ENCODE peak calls at places on chromosomes 3 and 15, in six cellular contexts. G is astrocyte; K is CD8-positive, alpha-beta T cell; F is HFFc6; W is spleen; Y is heart left ventricle. I is an unnamed sample.

GRCh38 chr3:105823149-105823866 is 45.5 kb downstream of the CBLB start:
- DNase-seq in G (peak; percentile 99), K (no peak), F (peak; percentile 92), W (no peak), Y (no peak), I (peak; percentile 88)

GRCh38 chr3:151908399-151908798 is 35.0 kb downstream of the SUCNR1 start:
- DNase-seq in G (no peak), K (no peak), F (no peak), W (no peak), Y (no peak), I (no peak)

GRCh38 chr15:37873336-37873735 is 61.1 kb upstream of the TMCO5A start:
- DNase-seq in G (no peak), K (no peak), F (no peak), W (no peak), Y (no peak), I (peak; percentile 39)

GRCh38 chr15:58306591-58307312 is 125.0 kb upstream of the LIPC start:
- DNase-seq in G (peak; percentile 25), K (no peak), F (no peak), W (no peak), Y (no peak), I (peak; percentile 31)

GRCh38 chr3:135766113-135766512 is 199.4 kb upstream of the PPP2R3A start:
- DNase-seq in G (no peak), K (no peak), F (no peak), W (no peak), Y (no peak), I (no peak)

GRCh38 chr15:62684143-62684808 is 358.3 kb upstream of the TPM1 start:
- DNase-seq in G (no peak), K (no peak), F (no peak), W (no peak), Y (no peak), I (no peak)

GRCh38 chr15:28967071-28967470 is 81.3 kb downstream of the APBA2 start:
- DNase-seq in G (peak; percentile 39), K (no peak), F (no peak), W (no peak), Y (no peak), I (no peak)

GRCh38 chr3:41652931-41653330 is 309.0 kb downstream of the ULK4 start:
- DNase-seq in G (peak; percentile 21), K (no peak), F (peak; percentile 38), W (no peak), Y (no peak), I (no peak)

GRCh38 chr3:8595252-8595934 is 49.2 kb downstream of the SSUH2 start:
- DNase-seq in G (no peak), K (no peak), F (no peak), W (no peak), Y (no peak), I (no peak)

GRCh38 chr3:119073258-119074001 is 38.8 kb upstream of the IGSF11 start:
- DNase-seq in G (no peak), K (no peak), F (no peak), W (peak; percentile 54), Y (peak; percentile 55), I (no peak)

GRCh38 chr3:165075695-165076094 is 2.6 kb downstream of the SI start:
- DNase-seq in G (no peak), K (no peak), F (no peak), W (no peak), Y (no peak), I (no peak)

GRCh38 chr15:52419494-52419893 is 109.2 kb downstream of the MYO5A start:
- DNase-seq in G (no peak), K (no peak), F (no peak), W (no peak), Y (no peak), I (no peak)

GRCh38 chr15:67340630-67341029 is 86.0 kb downstream of the IQCH start:
- DNase-seq in G (no peak), K (no peak), F (no peak), W (no peak), Y (no peak), I (no peak)

GRCh38 chr3:110608566-110608965 is 463.1 kb upstream of the NECTIN3 start:
- DNase-seq in G (peak; percentile 56), K (no peak), F (peak; percentile 12), W (no peak), Y (no peak), I (peak; percentile 57)

GRCh38 chr3:137110392-137110996 is 152.7 kb downstream of the IL20RB start:
- DNase-seq in G (peak; percentile 5), K (no peak), F (peak; percentile 29), W (no peak), Y (no peak), I (peak; percentile 49)

GRCh38 chr3:48927928-48928327 is 9.3 kb downstream of the ARIH2 start:
- DNase-seq in G (no peak), K (no peak), F (no peak), W (no peak), Y (no peak), I (peak; percentile 45)

GRCh38 chr15:76153241-76154197 is 93.7 kb downstream of the TMEM266 start:
- DNase-seq in G (no peak), K (no peak), F (no peak), W (no peak), Y (no peak), I (no peak)
- TF ChIP-seq CTCF in G (no peak), K (no peak), F (no peak), W (no peak), Y (no peak), I (no peak)

GRCh38 chr15:78265137-78265460 is 737 bp downstream of the DNAJA4 start:
- DNase-seq in G (no peak), K (no peak), F (no peak), W (no peak), Y (no peak), I (no peak)

GRCh38 chr15:78263907-78264303 is 457 bp upstream of the DNAJA4 start:
- DNase-seq in G (no peak), K (no peak), F (no peak), W (no peak), Y (no peak), I (no peak)

GRCh38 chr15:78265752-78266224 is 1.4 kb downstream of the DNAJA4 start:
- DNase-seq in G (peak; percentile 85), K (no peak), F (peak; percentile 87), W (no peak), Y (no peak), I (peak; percentile 17)

GRCh38 chr15:78263351-78263781 is 996 bp upstream of the DNAJA4 start:
- DNase-seq in G (no peak), K (no peak), F (no peak), W (no peak), Y (no peak), I (no peak)

GRCh38 chr15:78264304-78265136 is at the start of gene DNAJA4:
- DNase-seq in G (peak; percentile 31), K (peak; percentile 49), F (no peak), W (peak; percentile 87), Y (peak; percentile 82), I (peak; percentile 38)
- TF ChIP-seq CTCF in G (no peak), K (no peak), F (no peak), W (no peak), Y (no peak), I (no peak)

GRCh38 chr3:81643721-81644120 is 117.7 kb downstream of the GBE1 start:
- DNase-seq in G (peak; percentile 22), K (no peak), F (peak; percentile 40), W (no peak), Y (no peak), I (peak; percentile 59)
- TF ChIP-seq CTCF in G (peak; percentile 29), K (no peak), F (peak; percentile 70), W (no peak), Y (peak; percentile 22), I (peak; percentile 36)

GRCh38 chr3:123161167-123161566 is 40.6 kb upstream of the SEC22A start:
- DNase-seq in G (no peak), K (no peak), F (no peak), W (no peak), Y (no peak), I (no peak)
- TF ChIP-seq CTCF in G (no peak), K (no peak), F (peak; percentile 38), W (no peak), Y (no peak), I (no peak)

DNA sequence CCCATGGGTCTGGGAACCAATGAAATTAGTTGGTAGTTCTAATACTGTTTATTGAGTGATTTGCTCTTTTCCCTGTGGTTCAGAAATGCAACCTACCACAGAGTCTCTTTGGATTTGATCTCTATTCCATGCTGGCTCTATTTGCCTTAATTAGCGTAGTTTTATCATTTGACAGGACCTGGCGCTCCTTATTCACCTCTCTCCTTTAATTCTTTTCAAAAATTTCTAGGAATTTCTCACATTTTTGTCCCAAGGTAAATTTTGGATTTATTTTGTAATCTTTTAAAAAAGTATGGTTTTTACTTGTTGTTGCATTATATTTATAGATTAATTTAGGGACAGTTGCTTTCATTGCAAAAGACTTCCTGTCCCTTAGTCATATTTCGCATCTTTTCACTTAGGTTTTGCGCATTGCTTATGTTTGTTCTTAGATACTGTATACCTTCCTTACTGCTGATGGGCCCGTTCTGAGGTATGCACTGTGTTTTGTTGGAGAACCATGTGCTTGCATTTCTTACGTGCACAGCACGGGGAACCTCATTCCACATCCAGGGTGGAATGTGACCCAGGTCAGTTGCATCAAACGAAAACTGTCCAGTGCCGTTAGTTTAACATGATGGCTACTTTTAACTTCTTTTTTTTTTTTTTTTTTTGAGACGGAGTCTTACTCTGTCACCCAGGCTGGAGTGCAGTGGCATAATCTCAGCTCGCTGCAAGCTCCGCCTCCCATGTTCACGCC is 27.0 kb downstream of the SENP5 start:
- DNase-seq in G (no peak), K (no peak), F (no peak), W (no peak), Y (no peak), I (no peak)
- TF ChIP-seq CTCF in G (no peak), K (no peak), F (no peak), W (no peak), Y (no peak), I (no peak)

GRCh38 chr3:14187059-14187458 is 8.4 kb downstream of the LSM3 start:
- DNase-seq in G (no peak), K (no peak), F (no peak), W (no peak), Y (no peak), I (no peak)

GRCh38 chr3:14183015-14183577 is 4.5 kb downstream of the LSM3 start:
- DNase-seq in G (no peak), K (no peak), F (no peak), W (no peak), Y (no peak), I (no peak)

DNA sequence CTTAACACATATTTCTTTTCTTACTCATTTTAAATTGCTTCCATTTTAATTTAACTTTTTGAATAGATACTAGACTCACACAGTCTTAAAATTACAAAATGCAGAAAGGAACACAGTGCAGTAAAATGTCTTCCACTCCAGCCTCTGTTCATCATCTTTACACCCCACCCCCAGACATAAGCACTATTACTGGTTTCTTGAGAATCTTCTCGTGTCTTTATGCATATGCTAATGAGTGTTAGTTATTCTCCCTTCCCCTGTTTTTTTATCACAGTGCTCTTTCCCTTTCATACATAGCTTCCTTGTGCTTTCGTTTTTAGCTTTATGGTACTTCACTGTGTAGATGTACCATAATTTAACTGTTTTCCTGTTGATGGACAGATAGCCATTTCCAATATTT is 9.8 kb downstream of the LSM3 start:
- DNase-seq in G (no peak), K (no peak), F (no peak), W (no peak), Y (no peak), I (no peak)
- TF ChIP-seq CTCF in G (no peak), K (no peak), F (no peak), W (no peak), Y (no peak), I (no peak)